ENCODE peak calls at places on chromosomes 3 and 15, in six cellular contexts. G is breast epithelium; Q is AG04450; Z is upper lobe of left lung; J is CD8-positive, alpha-beta T cell; D is upper lobe of right lung. W is an unnamed sample.

GRCh38 chr3:49339593-49339946 is 283 bp downstream of the USP4 start:
- DNase-seq in Q (no peak), G (no peak), J (peak; percentile 3), D (peak; percentile 74), Z (peak; percentile 86), W (peak; percentile 13)

GRCh38 chr15:51403072-51403878 is 61.8 kb downstream of the GLDN start:
- DNase-seq in Q (peak; percentile 8), J (no peak), G (no peak), D (no peak), Z (no peak), W (no peak)

GRCh38 chr3:55795736-55796135 is 308.6 kb upstream of the WNT5A start:
- DNase-seq in G (no peak), Q (no peak), D (no peak), Z (no peak), J (no peak), W (no peak)

GRCh38 chr3:144501419-144501818 is 529.8 kb downstream of the DIPK2A start:
- DNase-seq in Z (no peak), Q (no peak), G (no peak), J (no peak), D (no peak), W (no peak)

GRCh38 chr3:171825222-171825828 is 15.0 kb upstream of the PLD1 start:
- DNase-seq in J (no peak), G (no peak), Z (no peak), Q (no peak), D (no peak), W (no peak)

GRCh38 chr3:179455954-179456353 is 4.7 kb upstream of the GNB4 start:
- DNase-seq in D (no peak), Z (no peak), J (no peak), Q (no peak), G (no peak), W (no peak)

GRCh38 chr3:102400766-102401165 is 34.0 kb upstream of the ZPLD1 start:
- DNase-seq in Z (no peak), D (no peak), G (no peak), Q (peak; percentile 2), J (no peak), W (no peak)

GRCh38 chr15:67805008-67805681 is 20.2 kb upstream of the SKOR1 start:
- DNase-seq in Z (peak; percentile 43), J (no peak), D (peak; percentile 54), G (no peak), Q (no peak), W (no peak)

GRCh38 chr15:100891316-100892012 is 11.8 kb downstream of the ALDH1A3 start:
- DNase-seq in Q (no peak), D (no peak), Z (no peak), G (no peak), J (no peak), W (no peak)

GRCh38 chr15:52093539-52094502 is 18.8 kb downstream of the BCL2L10 start:
- DNase-seq in J (no peak), G (no peak), Q (peak; percentile 44), D (no peak), Z (no peak), W (no peak)

GRCh38 chr15:69934607-69935006 is 163.1 kb downstream of the TLE3 start:
- DNase-seq in Z (no peak), D (no peak), Q (no peak), G (no peak), J (no peak), W (no peak)

GRCh38 chr15:69931159-69931558 is 166.6 kb downstream of the TLE3 start:
- DNase-seq in Q (no peak), G (no peak), Z (no peak), J (no peak), D (no peak), W (no peak)

GRCh38 chr15:69929905-69930630 is 167.6 kb downstream of the TLE3 start:
- DNase-seq in Q (no peak), D (no peak), G (no peak), Z (no peak), J (no peak), W (no peak)

GRCh38 chr15:69926721-69927120 is 171.0 kb downstream of the TLE3 start:
- DNase-seq in Z (no peak), Q (no peak), G (no peak), J (no peak), D (no peak), W (no peak)

DNA sequence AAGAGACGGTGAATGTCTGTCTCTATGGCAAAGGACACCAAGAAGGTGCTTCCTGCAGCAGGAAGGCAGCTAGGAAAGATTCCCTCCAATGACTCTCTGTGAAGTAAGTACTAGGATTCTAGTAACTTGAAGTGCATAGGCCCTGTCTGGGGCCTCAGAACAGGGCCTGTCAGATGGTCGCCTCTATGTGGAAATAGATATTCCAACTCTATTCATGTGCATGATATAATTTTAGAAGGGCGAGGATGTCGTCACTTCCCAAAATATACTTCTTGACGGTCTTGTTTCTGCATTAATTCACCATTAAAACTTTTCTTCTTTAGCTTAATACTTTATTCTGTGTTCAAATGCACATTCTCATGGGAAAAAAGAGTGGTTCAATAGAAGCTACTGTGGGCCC is 167.0 kb downstream of the TLE3 start:
- DNase-seq in Q (no peak), G (no peak), D (no peak), Z (no peak), J (no peak), W (no peak)
- H3K9me3 ChIP-seq in Q (no peaks in the 10 kb centered on the region), G (peaks cover 4% of the 10 kb centered on the region), D (no peaks in the 10 kb centered on the region), Z (no peaks in the 10 kb centered on the region), J (no peaks in the 10 kb centered on the region), W (no peaks in the 10 kb centered on the region)

GRCh38 chr15:25175033-25175788 is 220.4 kb downstream of the SNRPN start:
- DNase-seq in J (no peak), G (peak; percentile 25), D (peak; percentile 51), Q (no peak), Z (no peak), W (peak; percentile 4)

GRCh38 chr15:25172691-25173090 is 217.9 kb downstream of the SNRPN start:
- DNase-seq in J (no peak), G (peak; percentile 38), D (no peak), Z (no peak), Q (no peak), W (no peak)

GRCh38 chr15:25171111-25171811 is 216.5 kb downstream of the SNRPN start:
- DNase-seq in Q (no peak), Z (no peak), D (peak; percentile 45), G (peak; percentile 24), J (no peak), W (no peak)

GRCh38 chr15:25171856-25172687 is 217.3 kb downstream of the SNRPN start:
- DNase-seq in D (peak; percentile 57), Z (no peak), J (no peak), Q (no peak), G (peak; percentile 31), W (peak; percentile 7)

GRCh38 chr15:25173241-25174028 is 218.6 kb downstream of the SNRPN start:
- DNase-seq in J (no peak), Z (peak; percentile 50), G (peak; percentile 22), D (peak; percentile 29), Q (no peak), W (peak; percentile 4)
- H3K9me3 ChIP-seq in J (no peaks in the 10 kb centered on the region), Z (peaks cover 4% of the 10 kb centered on the region), G (peaks cover 86% of the 10 kb centered on the region), D (peaks cover 26% of the 10 kb centered on the region), Q (peaks cover 87% of the 10 kb centered on the region), W (no peaks in the 10 kb centered on the region)

DNA sequence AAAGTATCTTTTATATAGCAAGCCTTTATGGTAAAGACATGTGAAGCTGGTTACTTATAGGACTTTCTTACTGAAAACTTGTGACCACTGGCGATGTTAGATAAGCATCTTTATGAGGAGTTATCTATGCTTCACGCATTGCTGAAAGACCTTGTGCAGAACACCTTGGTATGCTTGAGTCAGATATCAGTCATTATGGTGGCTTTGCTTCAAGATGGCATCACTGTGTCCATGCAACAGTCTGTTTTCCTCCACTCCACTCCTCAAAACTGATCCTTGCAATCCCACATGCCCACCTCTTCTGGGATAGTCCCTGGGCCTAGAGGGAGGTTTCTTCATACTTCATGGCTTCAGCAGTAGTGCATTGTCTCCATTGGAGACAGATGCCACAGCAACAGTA is 656.3 kb downstream of the ZNF385D start:
- DNase-seq in J (no peak), D (no peak), G (no peak), Q (no peak), Z (no peak), W (no peak)
- H3K9me3 ChIP-seq in J (no peaks in the 10 kb centered on the region), D (no peaks in the 10 kb centered on the region), G (no peaks in the 10 kb centered on the region), Q (no peaks in the 10 kb centered on the region), Z (no peaks in the 10 kb centered on the region), W (peaks cover 3% of the 10 kb centered on the region)

DNA sequence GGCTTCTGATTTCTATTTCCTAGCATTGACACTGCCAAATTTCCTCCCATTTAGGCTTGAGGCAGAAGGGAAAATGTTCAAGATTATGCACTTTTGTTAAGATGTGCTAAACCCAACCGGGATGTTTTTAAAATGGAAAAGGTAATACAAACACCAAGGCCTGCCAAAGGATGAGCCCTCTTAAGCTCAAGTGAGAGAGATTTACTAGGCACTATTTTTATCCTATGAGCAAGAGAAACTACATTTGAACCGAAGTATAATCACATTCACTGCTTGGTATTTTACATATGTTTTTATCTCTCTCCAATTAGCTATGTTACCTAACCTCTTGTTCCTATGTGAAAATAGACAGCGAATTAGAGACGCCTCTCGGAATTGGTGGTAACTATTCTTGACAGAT is 295.8 kb downstream of the GABRB3 start:
- DNase-seq in J (no peak), Z (no peak), G (no peak), Q (no peak), D (no peak), W (no peak)
- H3K9me3 ChIP-seq in J (no peaks in the 10 kb centered on the region), Z (no peaks in the 10 kb centered on the region), G (peaks cover 4% of the 10 kb centered on the region), Q (peaks cover 28% of the 10 kb centered on the region), D (no peaks in the 10 kb centered on the region), W (no peaks in the 10 kb centered on the region)

DNA sequence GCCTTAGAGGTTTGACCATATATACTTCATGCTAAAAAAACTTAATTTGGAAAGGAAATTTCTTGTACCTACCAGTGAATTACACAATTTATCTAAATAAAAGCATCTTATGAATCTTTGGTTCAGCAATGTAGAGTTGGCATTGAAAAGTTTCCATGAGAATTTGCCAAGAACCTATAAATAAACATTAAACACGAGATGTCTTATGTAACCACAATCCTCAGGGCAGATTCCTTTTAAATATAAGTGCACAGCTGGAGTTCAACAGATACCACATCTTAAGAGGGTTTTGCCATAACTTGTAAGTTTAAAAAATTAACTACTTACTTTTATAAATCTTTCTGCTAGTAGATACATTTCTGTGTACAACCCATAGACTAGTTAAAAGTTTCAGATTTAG is 499.3 kb upstream of the ARRDC4 start:
- DNase-seq in J (no peak), Z (no peak), G (no peak), Q (no peak), D (no peak), W (no peak)
- H3K9me3 ChIP-seq in J (no peaks in the 10 kb centered on the region), Z (no peaks in the 10 kb centered on the region), G (no peaks in the 10 kb centered on the region), Q (peaks cover 3% of the 10 kb centered on the region), D (no peaks in the 10 kb centered on the region), W (no peaks in the 10 kb centered on the region)